ENCODE peak calls at places on chromosome 2, in seven cellular contexts. N is frontal cortex; C is ELR; A is stimulated activated CD8-positive, alpha-beta memory T cell treated with anti-CD3 and anti-CD28 coated beads, Interleukin-7, amount 100 ng/mL, for 4 hours; O is GM03348; J is AG20443; F is cerebellum. K is an unnamed sample.
A peak's percentile ranks its signal among the peaks of the same experiment; 100 is the strongest.

GRCh38 chr2:9164112-9164608 is 42.5 kb upstream of the ASAP2 start:
- DNase-seq in N (no peak), C (no peak), A (no peak), O (no peak), J (no peak), F (no peak), K (no peak)

GRCh38 chr2:191417746-191418145 is 172.5 kb downstream of the MYO1B start:
- DNase-seq in N (no peak), C (no peak), A (no peak), O (no peak), J (no peak), F (no peak), K (no peak)

GRCh38 chr2:239309398-239310245 is 91.2 kb downstream of the HDAC4 start:
- DNase-seq in N (no peak), C (no peak), A (no peak), O (no peak), J (no peak), F (no peak), K (no peak)

GRCh38 chr2:25418944-25419677 is 77.4 kb upstream of the DNMT3A start:
- DNase-seq in N (no peak), C (no peak), A (no peak), O (peak; percentile 11), J (no peak), F (no peak), K (no peak)

GRCh38 chr2:183035954-183036669 is 2.1 kb downstream of the NCKAP1 start:
- DNase-seq in N (no peak), C (peak; percentile 15), A (no peak), O (no peak), J (no peak), F (no peak), K (no peak)

GRCh38 chr2:39920318-39920775 is 141.3 kb upstream of the THUMPD2 start:
- DNase-seq in N (no peak), C (no peak), A (no peak), O (no peak), J (no peak), F (no peak), K (no peak)

GRCh38 chr2:18731661-18732060 is 142.3 kb upstream of the NT5C1B start:
- DNase-seq in N (no peak), C (no peak), A (no peak), O (no peak), J (no peak), F (no peak), K (no peak)

GRCh38 chr2:53949457-53949856 is 21.3 kb downstream of the PSME4 start:
- DNase-seq in N (no peak), C (peak; percentile 35), A (no peak), O (no peak), J (no peak), F (no peak), K (no peak)

GRCh38 chr2:91477731-91478672 is 2786.5 kb downstream of the RPIA start:
- DNase-seq in N (no peak), C (peak; percentile 19), A (no peak), O (peak; percentile 44), J (peak; percentile 42), F (peak; percentile 10), K (peak; percentile 39)

GRCh38 chr2:33275689-33276444 is 200.6 kb upstream of the RASGRP3 start:
- DNase-seq in N (no peak), C (peak; percentile 98), A (peak; percentile 30), O (peak; percentile 35), J (peak; percentile 87), F (no peak), K (no peak)

GRCh38 chr2:10333247-10333613 is 30.5 kb downstream of the HPCAL1 start:
- DNase-seq in N (no peak), C (no peak), A (no peak), O (no peak), J (no peak), F (no peak), K (no peak)

GRCh38 chr2:73830871-73831401 is 2.2 kb downstream of the STAMBP start:
- DNase-seq in N (no peak), C (peak; percentile 97), A (peak; percentile 6), O (peak; percentile 57), J (peak; percentile 50), F (no peak), K (no peak)

GRCh38 chr2:38540580-38541290 is 62.0 kb downstream of the HNRNPLL start:
- DNase-seq in N (no peak), C (no peak), A (no peak), O (no peak), J (no peak), F (peak; percentile 33), K (no peak)

GRCh38 chr2:200298816-200299215 is 7.7 kb upstream of the SPATS2L start:
- DNase-seq in N (no peak), C (no peak), A (no peak), O (no peak), J (no peak), F (peak; percentile 17), K (no peak)

GRCh38 chr2:11509657-11510360 is 24.0 kb upstream of the GREB1 start:
- DNase-seq in N (no peak), C (no peak), A (no peak), O (no peak), J (no peak), F (no peak), K (no peak)

GRCh38 chr2:16638941-16639340 is 26.7 kb downstream of the CYRIA start:
- DNase-seq in N (no peak), C (no peak), A (no peak), O (no peak), J (no peak), F (no peak), K (no peak)

GRCh38 chr2:64945973-64946736 is 43.0 kb upstream of the SLC1A4 start:
- DNase-seq in N (no peak), C (peak; percentile 66), A (peak; percentile 39), O (peak; percentile 24), J (peak; percentile 35), F (no peak), K (no peak)

GRCh38 chr2:85435986-85436835 is 17.7 kb downstream of the SH2D6 start:
- DNase-seq in N (no peak), C (no peak), A (no peak), O (no peak), J (no peak), F (no peak), K (no peak)

GRCh38 chr2:231687133-231687852 is 21.0 kb upstream of the PTMA start:
- DNase-seq in N (peak; percentile 74), C (peak; percentile 65), A (peak; percentile 65), O (peak; percentile 71), J (peak; percentile 72), F (no peak), K (peak; percentile 60)

GRCh38 chr2:138979131-138979530 is 198.9 kb upstream of the NXPH2 start:
- DNase-seq in N (no peak), C (no peak), A (no peak), O (no peak), J (no peak), F (no peak), K (no peak)

GRCh38 chr2:71922091-71922490 is 225.6 kb downstream of the CYP26B1 start:
- DNase-seq in N (no peak), C (no peak), A (no peak), O (peak; percentile 2), J (peak; percentile 9), F (no peak), K (peak; percentile 12)

GRCh38 chr2:111239107-111239506 is 118.4 kb downstream of the BCL2L11 start:
- DNase-seq in N (no peak), C (no peak), A (no peak), O (no peak), J (no peak), F (no peak), K (no peak)

GRCh38 chr2:218022131-218022850 is 19.5 kb upstream of the TNS1 start:
- DNase-seq in N (no peak), C (no peak), A (no peak), O (no peak), J (no peak), F (no peak), K (no peak)